ENCODE peak calls at places on chromosomes 4 and X, in four cellular contexts. G, T, K and J are unnamed samples.
A peak's percentile ranks its signal among the peaks of the same experiment; 100 is the strongest.

GRCh38 chr4:84698962-84699671 is 116.2 kb downstream of the CDS1 start:
- DNase-seq in G (no peak), T (no peak), K (no peak), J (no peak)

GRCh38 chrX:16444353-16444752 is 205.6 kb upstream of the S100G start:
- DNase-seq in G (peak; percentile 74), T (no peak), K (no peak), J (no peak)

GRCh38 chr4:72604324-72604723 is 35.3 kb upstream of the ADAMTS3 start:
- DNase-seq in G (no peak), T (no peak), K (peak; percentile 64), J (no peak)

GRCh38 chr4:1207603-1208265 is 35.4 kb upstream of the SPON2 start:
- DNase-seq in G (peak; percentile 77), T (peak; percentile 84), K (peak; percentile 58), J (no peak)

GRCh38 chr4:27861381-27861787 is 1000.7 kb downstream of the STIM2 start:
- DNase-seq in G (no peak), T (no peak), K (no peak), J (no peak)

GRCh38 chr4:26238782-26239647 is 81.8 kb upstream of the RBPJ start:
- DNase-seq in G (no peak), T (no peak), K (no peak), J (no peak)

GRCh38 chrX:68671221-68671620 is 23.8 kb downstream of the STARD8 start:
- DNase-seq in G (no peak), T (no peak), K (no peak), J (no peak)

GRCh38 chr4:84622959-84623358 is 40.0 kb downstream of the CDS1 start:
- DNase-seq in G (no peak), T (no peak), K (no peak), J (no peak)

GRCh38 chrX:129781134-129782014 is 1.6 kb downstream of the SASH3 start:
- DNase-seq in G (peak; percentile 58), T (no peak), K (no peak), J (peak; percentile 72)

GRCh38 chr4:13476915-13477314 is 7.2 kb downstream of the RAB28 start:
- DNase-seq in G (no peak), T (no peak), K (no peak), J (no peak)

GRCh38 chr4:122978109-122978508 is 55.7 kb upstream of the NUDT6 start:
- DNase-seq in G (no peak), T (no peak), K (no peak), J (no peak)

GRCh38 chr4:142406051-142406549 is 440.0 kb downstream of the INPP4B start:
- DNase-seq in G (no peak), T (no peak), K (no peak), J (no peak)

GRCh38 chr4:108619372-108620100 is 840 bp upstream of the RPL34 start:
- DNase-seq in G (no peak), T (no peak), K (no peak), J (no peak)

GRCh38 chr4:4296283-4296846 is 6.3 kb downstream of the ZBTB49 start:
- DNase-seq in G (no peak), T (no peak), K (no peak), J (no peak)

GRCh38 chr4:83110222-83110945 is 4.1 kb downstream of the PLAC8 start:
- DNase-seq in G (peak; percentile 86), T (peak; percentile 78), K (peak; percentile 78), J (peak; percentile 23)

GRCh38 chr4:140659935-140660710 is 91.4 kb upstream of the UCP1 start:
- DNase-seq in G (no peak), T (no peak), K (no peak), J (no peak)

GRCh38 chr4:118814901-118815300 is 21.0 kb downstream of the SEC24D start:
- DNase-seq in G (no peak), T (no peak), K (no peak), J (no peak)

GRCh38 chrX:13418126-13419091 is 98.6 kb upstream of the ATXN3L start:
- DNase-seq in G (no peak), T (no peak), K (no peak), J (no peak)

GRCh38 chrX:154002215-154002719 is 17.4 kb downstream of the IRAK1 start:
- DNase-seq in G (no peak), T (no peak), K (no peak), J (no peak)

GRCh38 chr4:56828784-56829535 is 7.5 kb upstream of the SPINK2 start:
- DNase-seq in G (no peak), T (no peak), K (no peak), J (no peak)

GRCh38 chrX:118510076-118510475 is 14.5 kb downstream of the DOCK11 start:
- DNase-seq in G (no peak), T (no peak), K (no peak), J (no peak)

GRCh38 chr4:123866796-123867195 is 470.2 kb downstream of the SPRY1 start:
- DNase-seq in G (no peak), T (no peak), K (no peak), J (no peak)

GRCh38 chr4:186536285-186536684 is 19.1 kb downstream of the MTNR1A start:
- DNase-seq in G (no peak), T (no peak), K (no peak), J (no peak)

GRCh38 chr4:26020083-26020668 is 106.2 kb downstream of the SMIM20 start:
- DNase-seq in G (no peak), T (no peak), K (no peak), J (no peak)

GRCh38 chr4:67332627-67333026 is 212.7 kb downstream of the CENPC start:
- DNase-seq in G (no peak), T (no peak), K (no peak), J (no peak)

GRCh38 chrX:73615022-73615421 is 52.0 kb downstream of the CHIC1 start:
- DNase-seq in G (no peak), T (no peak), K (no peak), J (no peak)

GRCh38 chr4:82776925-82777542 is 21.6 kb downstream of the SCD5 start:
- DNase-seq in G (no peak), T (no peak), K (no peak), J (no peak)

DNA sequence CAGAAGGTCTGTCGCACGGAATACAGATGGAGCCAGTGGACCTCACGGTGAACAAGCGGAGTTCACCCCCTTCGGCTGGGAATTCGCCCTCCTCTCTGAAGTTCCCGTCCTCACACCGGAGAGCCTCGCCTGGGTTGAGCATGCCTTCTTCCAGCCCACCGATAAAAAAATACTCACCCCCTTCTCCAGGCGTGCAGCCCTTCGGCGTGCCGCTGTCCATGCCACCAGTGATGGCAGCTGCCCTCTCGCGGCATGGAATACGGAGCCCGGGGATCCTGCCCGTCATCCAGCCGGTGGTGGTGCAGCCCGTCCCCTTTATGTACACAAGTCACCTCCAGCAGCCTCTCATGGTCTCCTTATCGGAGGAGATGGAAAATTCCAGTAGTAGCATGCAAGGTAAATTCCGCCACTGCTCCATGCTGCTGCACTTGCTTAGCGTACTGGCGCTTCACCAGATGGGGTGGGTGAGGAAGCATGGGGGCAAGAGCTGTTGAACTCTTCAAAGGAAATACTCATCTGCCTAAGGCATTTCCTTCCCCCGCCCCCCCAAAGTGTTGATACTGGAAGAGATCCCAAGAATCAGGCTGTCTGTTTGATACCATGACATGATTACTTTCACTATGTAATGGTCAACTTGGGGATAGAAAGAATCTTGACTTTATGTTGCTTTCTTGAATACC is 24.8 kb downstream of the KLF3 start:
- DNase-seq in G (peak; percentile 41), T (no peak), K (no peak), J (no peak)
- H3K4me1 ChIP-seq in G (peaks cover 45% of the 10 kb centered on the region), T (no peaks in the 10 kb centered on the region), K (peaks cover 4% of the 10 kb centered on the region), J (peaks cover 6% of the 10 kb centered on the region)

DNA sequence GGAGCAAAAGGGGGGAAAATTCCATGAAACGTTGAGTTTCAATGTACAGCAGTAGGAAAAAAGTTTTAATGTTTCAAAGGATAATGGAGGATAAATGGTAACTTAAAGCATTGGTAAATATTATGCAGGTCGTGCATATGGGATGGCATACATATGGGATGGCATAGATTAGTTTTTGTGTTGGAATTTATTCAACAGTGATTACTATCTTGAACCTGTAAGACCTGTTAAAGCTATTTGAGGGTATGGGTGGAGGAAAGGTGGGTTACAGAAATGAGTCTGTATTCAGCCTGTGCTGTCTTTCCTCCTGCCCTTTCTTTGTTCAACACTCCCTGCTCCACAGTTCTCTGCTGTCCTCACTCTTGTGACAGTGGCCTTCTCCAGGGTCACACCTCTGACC is 54.6 kb downstream of the ARHGAP10 start:
- DNase-seq in G (no peak), T (no peak), K (no peak), J (no peak)
- TF ChIP-seq CTCF in G (no peak), T (no peak), K (no peak), J (no peak)

GRCh38 chrX:23332101-23332887 is 2.4 kb upstream of the PTCHD1 start:
- DNase-seq in G (no peak), T (no peak), K (no peak), J (no peak)

GRCh38 chrX:23332888-23333821 is 1.5 kb upstream of the PTCHD1 start:
- DNase-seq in G (no peak), T (no peak), K (no peak), J (no peak)

GRCh38 chrX:23334871-23335599 is 386 bp downstream of the PTCHD1 start:
- DNase-seq in G (peak; percentile 42), T (no peak), K (no peak), J (no peak)

GRCh38 chrX:23333842-23334535 is 660 bp upstream of the PTCHD1 start:
- DNase-seq in G (peak; percentile 59), T (no peak), K (no peak), J (no peak)

DNA sequence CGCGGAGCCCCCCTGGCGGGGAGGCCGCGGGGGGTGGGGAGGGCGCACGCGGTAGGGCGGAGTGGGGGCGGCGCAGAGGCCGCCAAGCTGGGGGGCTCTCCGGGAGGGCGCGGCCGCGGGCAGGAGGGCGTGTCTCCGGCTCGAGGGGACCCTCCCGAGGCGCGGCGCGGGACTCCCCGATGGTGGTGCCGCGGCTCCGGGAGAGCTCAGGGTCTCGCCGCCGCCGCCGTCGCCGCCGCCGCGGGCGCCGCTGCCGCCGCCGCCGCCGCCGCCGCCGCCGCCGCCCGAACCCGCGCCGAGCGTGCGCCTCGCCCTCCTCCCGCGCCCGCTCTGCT is at the start of gene PTCHD1:
- DNase-seq in G (no peak), T (no peak), K (no peak), J (no peak)
- H3K4me3 ChIP-seq in G (peak within 1 kb of the TSS; percentile 54), T (peak within 1 kb of the TSS; percentile 37), K (no peak within 1 kb of the TSS), J (peak within 1 kb of the TSS; percentile 52)

GRCh38 chr4:169228076-169228475 is 42.7 kb downstream of the SH3RF1 start:
- DNase-seq in G (no peak), T (no peak), K (no peak), J (no peak)

GRCh38 chr4:169229571-169230028 is 41.2 kb downstream of the SH3RF1 start:
- DNase-seq in G (no peak), T (peak; percentile 26), K (no peak), J (peak; percentile 72)

GRCh38 chr4:169225058-169225751 is 45.6 kb downstream of the SH3RF1 start:
- DNase-seq in G (no peak), T (no peak), K (no peak), J (no peak)

GRCh38 chr4:169225812-169226211 is 44.9 kb downstream of the SH3RF1 start:
- DNase-seq in G (no peak), T (no peak), K (no peak), J (no peak)

GRCh38 chr4:169226565-169226964 is 44.2 kb downstream of the SH3RF1 start:
- DNase-seq in G (no peak), T (no peak), K (no peak), J (no peak)
- H3K4me1 ChIP-seq in G (peaks cover 42% of the 10 kb centered on the region), T (no peaks in the 10 kb centered on the region), K (peaks cover 57% of the 10 kb centered on the region), J (no peaks in the 10 kb centered on the region)